ENCODE peak calls at places on chromosome 10, in four cellular contexts. G is Karpas-422, Q is SK-N-SH, O is GM23338. F is an unnamed sample. For H3K79me2, the result is how much of the 10 kb centered on the place peaks cover.

GRCh38 chr10:132858121-132859081 is 72.5 kb upstream of the NKX6-2 start:
- DNase-seq in G (peak), Q (no peak), O (peak), F (no peak)

GRCh38 chr10:121436281-121436629 is 162.0 kb downstream of the FGFR2 start:
- DNase-seq in G (no peak), Q (no peak), O (no peak), F (no peak)

GRCh38 chr10:78687616-78688015 is 381.1 kb upstream of the ZMIZ1 start:
- DNase-seq in G (no peak), Q (no peak), O (no peak), F (no peak)

GRCh38 chr10:127550861-127551260 is 1.8 kb downstream of the NPS start:
- DNase-seq in G (no peak), Q (no peak), O (no peak), F (no peak)

GRCh38 chr10:60203993-60204618 is 185.6 kb downstream of the ANK3 start:
- DNase-seq in G (peak), Q (peak), O (peak), F (peak)

GRCh38 chr10:70602665-70603438 is at the start of gene PRF1:
- DNase-seq in G (no peak), Q (no peak), O (no peak), F (peak)

GRCh38 chr10:69224862-69225657 is 4.9 kb downstream of the HKDC1 start:
- DNase-seq in G (no peak), Q (peak), O (no peak), F (peak)

GRCh38 chr10:17206210-17206709 is 4.8 kb upstream of the TRDMT1 start:
- DNase-seq in G (no peak), Q (no peak), O (no peak), F (no peak)

GRCh38 chr10:110919349-110919931 is at the start of gene SHOC2:
- DNase-seq in G (peak), Q (peak), O (peak), F (peak)

GRCh38 chr10:50541921-50542320 is 81.8 kb downstream of the SGMS1 start:
- DNase-seq in G (no peak), Q (no peak), O (no peak), F (no peak)
- H3K79me2 ChIP-seq in G (under half), Q (under half), O (half or more), F (under half)

GRCh38 chr10:43294892-43295291 is 28.0 kb upstream of the RASGEF1A start:
- DNase-seq in G (no peak), Q (no peak), O (no peak), F (no peak)

GRCh38 chr10:43293677-43294057 is 26.8 kb upstream of the RASGEF1A start:
- DNase-seq in G (no peak), Q (no peak), O (no peak), F (no peak)

GRCh38 chr10:43294241-43294658 is 27.4 kb upstream of the RASGEF1A start:
- DNase-seq in G (no peak), Q (no peak), O (no peak), F (no peak)

GRCh38 chr10:43295436-43295835 is 28.6 kb upstream of the RASGEF1A start:
- DNase-seq in G (no peak), Q (no peak), O (no peak), F (no peak)

GRCh38 chr10:43292745-43293676 is 26.1 kb upstream of the RASGEF1A start:
- DNase-seq in G (peak), Q (peak), O (peak), F (peak)
- H2AFZ ChIP-seq in G (no peak), Q (no peak), O (peak), F (peak)

GRCh38 chr10:82318533-82318932 is 443.5 kb downstream of the NRG3 start:
- DNase-seq in G (no peak), Q (no peak), O (no peak), F (no peak)

GRCh38 chr10:82319046-82319445 is 444.1 kb downstream of the NRG3 start:
- DNase-seq in G (no peak), Q (no peak), O (no peak), F (no peak)

GRCh38 chr10:82310839-82311238 is 435.8 kb downstream of the NRG3 start:
- DNase-seq in G (no peak), Q (no peak), O (no peak), F (no peak)

GRCh38 chr10:82308641-82309040 is 433.6 kb downstream of the NRG3 start:
- DNase-seq in G (no peak), Q (no peak), O (no peak), F (no peak)

GRCh38 chr10:82313401-82313800 is 438.4 kb downstream of the NRG3 start:
- DNase-seq in G (no peak), Q (no peak), O (no peak), F (no peak)
- H3K79me2 ChIP-seq in G (under half), Q (under half), O (under half), F (under half)

GRCh38 chr10:130065251-130065650 is 45.4 kb downstream of the C10orf143 start:
- DNase-seq in G (no peak), Q (no peak), O (no peak), F (no peak)

GRCh38 chr10:130064783-130065182 is 45.8 kb downstream of the C10orf143 start:
- DNase-seq in G (no peak), Q (no peak), O (no peak), F (no peak)

GRCh38 chr10:130062976-130063375 is 47.7 kb downstream of the C10orf143 start:
- DNase-seq in G (no peak), Q (no peak), O (no peak), F (no peak)

GRCh38 chr10:130067893-130068292 is 42.7 kb downstream of the C10orf143 start:
- DNase-seq in G (no peak), Q (no peak), O (no peak), F (no peak)

GRCh38 chr10:130066743-130067142 is 43.9 kb downstream of the C10orf143 start:
- DNase-seq in G (no peak), Q (no peak), O (no peak), F (no peak)
- H2AFZ ChIP-seq in G (no peak), Q (no peak), O (no peak), F (no peak)

DNA sequence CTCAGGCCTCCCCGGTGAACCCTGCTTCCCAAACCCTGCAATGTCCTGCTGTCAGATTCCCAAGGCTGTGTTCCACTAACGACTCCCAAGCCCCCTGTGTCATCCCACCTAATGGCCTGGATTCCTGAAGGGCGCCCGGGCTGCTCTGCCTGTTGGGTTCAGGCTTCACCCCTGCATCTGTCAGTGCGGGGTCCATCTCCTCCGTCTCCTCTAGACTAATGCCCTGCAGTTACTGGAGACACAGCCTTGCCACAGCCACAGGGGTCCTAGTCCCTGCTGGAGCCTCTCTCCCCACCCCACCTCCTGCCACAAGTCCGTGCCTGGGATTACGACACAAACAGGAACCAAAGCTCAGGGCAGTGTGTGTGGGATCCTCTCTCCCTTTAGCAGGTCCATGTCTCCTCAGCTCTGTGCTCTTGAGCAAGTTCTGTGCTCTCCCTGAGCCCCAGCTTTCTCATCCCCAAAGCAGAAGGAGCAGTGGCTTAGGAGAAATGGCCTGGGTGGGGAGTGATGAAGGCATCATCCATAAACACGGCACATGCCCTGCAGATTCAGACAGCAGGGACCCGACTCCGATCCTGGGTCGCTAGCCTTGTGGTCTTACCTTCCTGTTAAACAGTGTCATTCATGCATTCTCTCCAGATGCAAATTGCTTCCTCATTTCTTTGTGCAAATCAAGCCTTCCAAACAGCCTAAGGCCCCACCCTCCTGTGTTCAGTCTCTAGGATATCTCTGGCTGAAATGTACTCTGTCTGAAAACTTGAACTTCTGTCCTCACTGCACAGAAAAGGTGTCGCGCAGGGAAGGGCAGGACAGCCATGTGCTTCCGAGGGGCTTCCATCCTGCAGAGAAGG is 8.2 kb upstream of the RBP3 start:
- DNase-seq in G (no peak), Q (no peak), O (no peak), F (no peak)
- H3K79me2 ChIP-seq in G (under half), Q (under half), O (under half), F (under half)

DNA sequence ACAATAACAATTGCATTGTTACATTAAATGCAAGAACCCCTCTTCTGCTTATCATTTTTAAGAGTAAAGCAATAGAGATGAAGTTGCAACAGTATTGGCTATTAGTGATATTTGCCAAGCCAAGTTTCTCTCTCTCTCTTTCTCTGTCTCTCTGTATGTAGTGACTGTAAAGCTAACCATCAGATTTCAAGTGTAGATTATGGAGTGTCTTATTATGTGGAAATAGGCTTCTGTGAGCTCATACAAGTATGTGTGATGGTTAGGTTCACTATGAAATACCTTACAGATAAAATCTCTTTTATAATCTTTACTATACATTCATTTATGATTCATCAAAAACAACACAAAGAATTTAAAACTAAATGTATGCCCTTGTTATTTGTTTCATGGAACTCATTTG is 28.6 kb upstream of the NRP1 start:
- DNase-seq in G (no peak), Q (no peak), O (no peak), F (no peak)
- H2AFZ ChIP-seq in G (no peak), Q (no peak), O (no peak), F (no peak)

F was measured in OCI-LY7.